ENCODE peak calls at places on chromosomes 5 and 9, in six cellular contexts. Q is IMR-90, S is K562, G is A549, F is SK-N-SH, W is HCT116. E is an unnamed sample.

GRCh38 chr9:5326893-5327548 is 12.7 kb downstream of the RLN1 start:
- DNase-seq in F (no peak), G (no peak), W (no peak), S (no peak), Q (peak; percentile 2), E (peak; percentile 1)

GRCh38 chr9:114000671-114001409 is 77.3 kb downstream of the AMBP start:
- DNase-seq in Q (peak; percentile 28), S (no peak), G (no peak), W (no peak), F (no peak), E (no peak)

GRCh38 chr9:120701248-120701647 is 13.0 kb downstream of the MEGF9 start:
- DNase-seq in Q (no peak), W (no peak), G (no peak), S (no peak), F (no peak), E (no peak)

GRCh38 chr9:20303066-20303465 is 319.2 kb downstream of the MLLT3 start:
- DNase-seq in G (no peak), W (no peak), Q (no peak), F (no peak), S (no peak), E (no peak)

GRCh38 chr5:155833282-155833681 is 493.7 kb upstream of the SGCD start:
- DNase-seq in W (no peak), G (peak; percentile 28), S (no peak), F (peak; percentile 3), Q (peak; percentile 1), E (no peak)

GRCh38 chr9:127170652-127171051 is 48.2 kb upstream of the ANGPTL2 start:
- DNase-seq in G (no peak), S (no peak), F (no peak), W (no peak), Q (no peak), E (no peak)

GRCh38 chr9:89821081-89821480 is 216.3 kb downstream of the GADD45G start:
- DNase-seq in G (no peak), Q (no peak), F (no peak), S (no peak), W (no peak), E (no peak)

GRCh38 chr9:114282926-114283325 is 40.0 kb upstream of the ORM1 start:
- DNase-seq in S (no peak), G (peak; percentile 46), F (peak; percentile 76), Q (peak; percentile 93), W (no peak), E (no peak)

GRCh38 chr9:129394011-129394919 is 216.2 kb upstream of the IER5L start:
- DNase-seq in G (no peak), Q (no peak), F (peak; percentile 88), S (no peak), W (no peak), E (no peak)

GRCh38 chr9:115202960-115203751 is 85.2 kb upstream of the TNC start:
- DNase-seq in F (peak; percentile 41), S (no peak), G (no peak), W (no peak), Q (peak; percentile 94), E (no peak)

GRCh38 chr9:108142504-108143201 is 653.1 kb upstream of the KLF4 start:
- DNase-seq in F (no peak), W (no peak), S (no peak), G (no peak), Q (peak; percentile 50), E (no peak)

GRCh38 chr5:133814152-133814551 is 154.3 kb downstream of the C5orf15 start:
- DNase-seq in G (no peak), W (no peak), F (no peak), S (no peak), Q (no peak), E (no peak)

GRCh38 chr9:113468716-113469448 is 5.4 kb downstream of the RGS3 start:
- DNase-seq in F (peak; percentile 75), W (no peak), S (no peak), Q (no peak), G (no peak), E (no peak)

GRCh38 chr9:91023741-91024140 is 222.1 kb downstream of the SYK start:
- DNase-seq in F (no peak), Q (no peak), G (no peak), W (no peak), S (no peak), E (no peak)

GRCh38 chr5:55868846-55869245 is 17.7 kb downstream of the IL31RA start:
- DNase-seq in F (no peak), Q (peak; percentile 99), W (peak; percentile 82), G (peak; percentile 91), S (peak; percentile 9), E (peak; percentile 19)

GRCh38 chr9:110986529-110986928 is 51.7 kb downstream of the LPAR1 start:
- DNase-seq in W (no peak), Q (peak; percentile 30), F (no peak), G (no peak), S (no peak), E (no peak)

GRCh38 chr9:83011611-83012010 is 51.3 kb downstream of the RASEF start:
- DNase-seq in W (no peak), F (no peak), S (no peak), Q (peak; percentile 72), G (no peak), E (no peak)

GRCh38 chr9:84068872-84069271 is 88.3 kb downstream of the RMI1 start:
- DNase-seq in G (no peak), W (no peak), S (no peak), Q (no peak), F (no peak), E (no peak)

DNA sequence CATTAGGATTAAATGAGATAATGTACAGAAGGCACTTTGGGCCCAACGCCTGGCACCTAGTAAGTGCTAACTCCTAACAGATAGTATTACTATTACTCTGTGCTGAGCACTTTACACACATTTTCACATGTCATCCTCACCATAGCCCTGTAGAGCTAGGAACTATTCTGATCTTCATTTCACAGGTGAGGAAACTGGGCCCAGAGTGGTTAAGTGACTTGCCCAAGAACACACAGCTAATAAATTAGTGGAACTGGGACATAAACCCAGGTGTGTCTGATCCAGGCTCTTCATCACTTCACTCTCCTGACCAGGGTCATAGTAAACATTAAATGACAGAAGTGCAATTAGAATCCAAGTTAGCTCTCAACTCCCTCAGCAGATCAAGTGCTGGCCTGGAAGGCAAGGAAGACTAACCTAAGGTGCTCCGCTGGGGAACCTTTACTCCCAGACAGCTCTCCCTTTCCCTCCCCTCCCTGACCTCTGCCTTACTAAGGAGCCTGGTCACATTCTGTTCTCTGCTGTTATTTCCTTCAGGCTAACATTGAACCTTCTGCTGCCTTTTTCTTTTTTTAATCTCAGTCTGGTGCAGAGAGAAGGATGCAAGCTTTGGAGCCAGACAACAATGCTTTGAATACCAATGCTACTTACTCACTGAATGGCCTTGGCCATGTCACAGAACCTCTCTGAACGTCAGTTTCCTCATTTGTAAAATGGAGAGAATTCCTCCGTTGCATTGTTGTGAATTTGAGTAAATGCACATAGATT is 4.1 kb upstream of the ADRA1B start:
- DNase-seq in Q (peak; percentile 65), W (no peak), F (no peak), G (peak; percentile 78), S (no peak), E (no peak)
- TF ChIP-seq RAD21 in Q (no peak), W (no peak), F (no peak), G (peak; percentile 20), S (no peak), E (no peak)

GRCh38 chr9:22216730-22217160 is 207.6 kb upstream of the CDKN2B start:
- DNase-seq in W (peak; percentile 65), S (no peak), Q (peak; percentile 82), G (no peak), F (no peak), E (peak; percentile 8)
- TF ChIP-seq RAD21 in W (peak; percentile 58), S (no peak), Q (no peak), G (no peak), F (no peak), E (no peak)

GRCh38 chr5:174678107-174678506 is 46.3 kb upstream of the MSX2 start:
- DNase-seq in W (no peak), G (no peak), F (no peak), S (no peak), Q (no peak), E (no peak)
- TF ChIP-seq RAD21 in W (no peak), G (no peak), F (no peak), S (no peak), Q (no peak), E (no peak)

DNA sequence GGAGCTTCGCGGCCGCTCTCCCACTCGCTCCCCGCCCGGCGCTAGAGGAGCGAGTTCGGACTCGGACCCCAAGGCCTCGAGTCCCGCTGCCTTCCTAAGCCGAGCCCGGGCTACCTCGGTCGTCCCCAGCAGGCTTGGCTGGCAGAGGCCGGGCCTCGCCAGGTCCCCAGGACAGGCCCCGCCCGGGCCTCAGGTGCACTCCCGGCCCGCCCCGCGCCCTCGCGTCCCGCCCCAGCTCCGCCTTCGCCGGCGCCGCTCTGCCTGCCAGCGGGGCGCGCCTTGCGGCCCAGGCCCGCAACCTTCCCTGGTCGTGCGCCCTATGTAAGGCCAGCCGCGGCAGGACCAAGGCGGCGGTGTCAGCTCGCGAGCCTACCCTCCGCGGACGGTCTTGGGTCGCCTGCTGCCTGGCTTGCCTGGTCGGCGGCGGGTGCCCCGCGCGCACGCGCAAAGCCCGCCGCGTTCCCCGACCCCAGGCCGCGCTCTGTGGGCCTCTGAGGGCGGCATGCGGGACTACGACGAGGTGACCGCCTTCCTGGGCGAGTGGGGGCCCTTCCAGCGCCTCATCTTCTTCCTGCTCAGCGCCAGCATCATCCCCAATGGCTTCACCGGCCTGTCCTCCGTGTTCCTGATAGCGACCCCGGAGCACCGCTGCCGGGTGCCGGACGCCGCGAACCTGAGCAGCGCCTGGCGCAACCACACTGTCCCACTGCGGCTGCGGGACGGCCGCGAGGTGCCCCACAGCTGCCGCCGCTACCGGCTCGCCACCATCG is at the start of gene SLC22A5:
- DNase-seq in Q (peak; percentile 33), W (peak; percentile 42), F (peak; percentile 95), S (peak; percentile 86), G (peak; percentile 84), E (peak; percentile 62)
- TF ChIP-seq RAD21 in Q (no peak), W (no peak), F (no peak), S (no peak), G (no peak), E (peak; percentile 52)

GRCh38 chr5:138901716-138902115 is 26.6 kb upstream of the LRRTM2 start:
- DNase-seq in F (no peak), G (no peak), Q (no peak), S (no peak), W (no peak), E (no peak)

GRCh38 chr5:138898742-138899141 is 23.6 kb upstream of the LRRTM2 start:
- DNase-seq in G (no peak), W (no peak), F (no peak), Q (no peak), S (no peak), E (no peak)

GRCh38 chr5:138895918-138896317 is 20.8 kb upstream of the LRRTM2 start:
- DNase-seq in S (no peak), F (no peak), G (no peak), W (no peak), Q (no peak), E (no peak)

GRCh38 chr5:138900281-138900965 is 25.3 kb upstream of the LRRTM2 start:
- DNase-seq in G (no peak), F (no peak), S (no peak), Q (peak; percentile 75), W (no peak), E (no peak)

GRCh38 chr5:138898336-138898735 is 23.2 kb upstream of the LRRTM2 start:
- DNase-seq in W (no peak), F (no peak), Q (no peak), G (no peak), S (no peak), E (no peak)
- TF ChIP-seq RAD21 in W (no peak), F (no peak), Q (no peak), G (no peak), S (no peak), E (no peak)

E was measured in HepG2.